ENCODE peak calls at places on chromosomes 16 and 17, in ten cellular contexts. F is AG09319, S is dorsolateral prefrontal cortex, P is GM12865, B is fibroblast of mammary gland, Z is GM13977, A is nephron progenitor cell, T is RWPE1, D is AG04450, C is kidney epithelial cell. K is an unnamed sample.
A peak's percentile ranks its signal among the peaks of the same experiment; 100 is the strongest.

GRCh38 chr16:50300942-50301625 is 34.7 kb downstream of the ADCY7 start:
- DNase-seq in F (no peak), S (peak; percentile 35), P (no peak), B (peak; percentile 37), Z (no peak), A (no peak), T (no peak), D (no peak), C (no peak), K (no peak)

GRCh38 chr17:33469911-33470310 is 176.8 kb upstream of the ASIC2 start:
- DNase-seq in F (no peak), S (no peak), P (no peak), B (peak; percentile 91), Z (no peak), A (no peak), T (peak; percentile 66), D (peak; percentile 52), C (peak; percentile 56), K (no peak)

GRCh38 chr17:57195790-57196460 is 60.4 kb upstream of the MSI2 start:
- DNase-seq in F (no peak), S (no peak), P (peak; percentile 13), B (peak; percentile 60), Z (peak; percentile 19), A (no peak), T (peak; percentile 85), D (no peak), C (no peak), K (peak; percentile 94)

GRCh38 chr16:24544640-24545039 is 5.3 kb downstream of the RBBP6 start:
- DNase-seq in F (no peak), S (no peak), P (no peak), B (peak; percentile 46), Z (no peak), A (no peak), T (no peak), D (no peak), C (no peak), K (peak; percentile 8)

GRCh38 chr17:44522883-44523671 is 19.9 kb upstream of the GPATCH8 start:
- DNase-seq in F (no peak), S (no peak), P (peak; percentile 82), B (peak; percentile 70), Z (peak; percentile 83), A (peak; percentile 47), T (peak; percentile 39), D (no peak), C (no peak), K (peak; percentile 76)

GRCh38 chr16:65725156-65725845 is 603.4 kb upstream of the CDH11 start:
- DNase-seq in F (no peak), S (no peak), P (no peak), B (no peak), Z (no peak), A (no peak), T (no peak), D (no peak), C (no peak), K (no peak)

GRCh38 chr17:63842173-63842539 is 329 bp downstream of the SMARCD2 start:
- DNase-seq in F (no peak), S (no peak), P (no peak), B (no peak), Z (no peak), A (peak; percentile 67), T (no peak), D (no peak), C (no peak), K (no peak)

GRCh38 chr17:50946223-50946890 is 80.2 kb upstream of the TOB1 start:
- DNase-seq in F (no peak), S (peak; percentile 35), P (no peak), B (no peak), Z (peak; percentile 21), A (no peak), T (no peak), D (no peak), C (no peak), K (no peak)

GRCh38 chr17:19329136-19329535 is 33.4 kb downstream of the B9D1 start:
- DNase-seq in F (no peak), S (peak; percentile 5), P (no peak), B (no peak), Z (no peak), A (no peak), T (no peak), D (no peak), C (no peak), K (no peak)

GRCh38 chr17:64683791-64684190 is 21.7 kb upstream of the SMURF2 start:
- DNase-seq in F (no peak), S (no peak), P (no peak), B (peak; percentile 71), Z (no peak), A (no peak), T (no peak), D (no peak), C (no peak), K (peak; percentile 27)

DNA sequence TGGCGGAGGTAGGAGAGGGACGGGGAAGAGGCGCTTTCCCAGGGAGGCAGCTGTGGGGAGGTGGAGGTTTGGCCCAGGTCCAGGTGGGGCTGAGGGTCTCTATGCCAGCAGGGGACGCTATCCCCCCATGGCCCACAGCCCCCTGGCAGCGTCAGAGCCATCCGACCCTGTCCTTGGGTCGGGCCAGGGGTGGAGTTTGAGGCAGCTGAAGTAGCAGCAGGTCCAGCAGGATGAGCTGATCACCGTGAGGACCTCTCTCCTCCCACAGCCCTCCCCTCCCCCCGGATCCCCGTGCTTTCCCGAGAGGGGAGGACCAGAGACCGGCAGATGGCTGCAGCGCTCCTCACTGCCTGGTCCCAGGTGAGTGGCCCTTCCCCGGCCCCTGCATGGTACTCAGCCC is 3.2 kb downstream of the ZNF205 start:
- DNase-seq in F (no peak), S (no peak), P (no peak), B (no peak), Z (no peak), A (no peak), T (no peak), D (no peak), C (no peak), K (no peak)
- TF ChIP-seq CTCF in F (no peak), S (no peak), P (peak; percentile 30), B (no peak), Z (no peak), A (no peak), T (no peak), D (no peak), C (no peak), K (no peak)

GRCh38 chr16:89844739-89845339 is 16.6 kb downstream of the SPIRE2 start:
- DNase-seq in F (no peak), S (no peak), P (no peak), B (no peak), Z (no peak), A (no peak), T (no peak), D (no peak), C (no peak), K (no peak)
- TF ChIP-seq CTCF in F (no peak), S (no peak), P (no peak), B (no peak), Z (no peak), A (no peak), T (no peak), D (no peak), C (no peak), K (no peak)

GRCh38 chr17:37081287-37081686 is 132.5 kb downstream of the AATF start:
- DNase-seq in F (no peak), S (no peak), P (no peak), B (no peak), Z (no peak), A (no peak), T (no peak), D (no peak), C (no peak), K (no peak)
- TF ChIP-seq CTCF in F (no peak), S (no peak), P (no peak), B (no peak), Z (no peak), A (no peak), T (no peak), D (no peak), C (no peak), K (no peak)

GRCh38 chr16:87348616-87349157 is 31.5 kb upstream of the C16orf95 start:
- DNase-seq in F (no peak), S (no peak), P (no peak), B (no peak), Z (no peak), A (no peak), T (no peak), D (no peak), C (no peak), K (no peak)

GRCh38 chr16:87345721-87346424 is 28.7 kb upstream of the C16orf95 start:
- DNase-seq in F (no peak), S (no peak), P (no peak), B (no peak), Z (no peak), A (peak; percentile 25), T (no peak), D (no peak), C (no peak), K (no peak)

GRCh38 chr16:87350031-87350430 is 32.8 kb upstream of the C16orf95 start:
- DNase-seq in F (no peak), S (no peak), P (no peak), B (no peak), Z (no peak), A (peak; percentile 21), T (no peak), D (no peak), C (no peak), K (no peak)

GRCh38 chr16:87346517-87347060 is 29.4 kb upstream of the C16orf95 start:
- DNase-seq in F (no peak), S (no peak), P (no peak), B (no peak), Z (no peak), A (no peak), T (no peak), D (no peak), C (no peak), K (no peak)

GRCh38 chr16:87347932-87348615 is 30.9 kb upstream of the C16orf95 start:
- DNase-seq in F (no peak), S (no peak), P (no peak), B (no peak), Z (no peak), A (no peak), T (no peak), D (no peak), C (no peak), K (no peak)
- TF ChIP-seq CTCF in F (no peak), S (no peak), P (no peak), B (no peak), Z (no peak), A (no peak), T (no peak), D (no peak), C (no peak), K (no peak)

K was measured in MCF 10A.